ENCODE peak calls at places on chromosome 18, in eight cellular contexts. One of them, this sample, is unnamed.

GRCh38 chr18:62384610-62385097 is 59.5 kb downstream of the TNFRSF11A start:
- DNase-seq in NCI-H1436: no peak
- DNase-seq in ACHN: no peak
- DNase-seq in stomach: no peak
- DNase-seq in RKO: no peak
- DNase-seq in CD8-positive, alpha-beta T cell: no peak
- DNase-seq in NCI-H446 treated with DMSO at 0.1 percent for 48 hours: no peak
- DNase-seq in activated naive CD8-positive, alpha-beta T cell treated with anti-CD3 and anti-CD28 coated beads, Interleukin-2, amount 10 ng/mL, durations not matched to agents 7 days and 5 days: no peak
- DNase-seq in this sample: peak

GRCh38 chr18:11407900-11408299 is 201.5 kb upstream of the SLC35G4 start:
- DNase-seq in NCI-H1436: no peak
- DNase-seq in ACHN: no peak
- DNase-seq in stomach: no peak
- DNase-seq in RKO: no peak
- DNase-seq in CD8-positive, alpha-beta T cell: no peak
- DNase-seq in NCI-H446 treated with DMSO at 0.1 percent for 48 hours: no peak
- DNase-seq in activated naive CD8-positive, alpha-beta T cell treated with anti-CD3 and anti-CD28 coated beads, Interleukin-2, amount 10 ng/mL, durations not matched to agents 7 days and 5 days: no peak
- DNase-seq in this sample: peak

GRCh38 chr18:25164837-25165791 is 186.9 kb downstream of the ZNF521 start:
- DNase-seq in NCI-H1436: no peak
- DNase-seq in ACHN: no peak
- DNase-seq in stomach: no peak
- DNase-seq in RKO: no peak
- DNase-seq in CD8-positive, alpha-beta T cell: no peak
- DNase-seq in NCI-H446 treated with DMSO at 0.1 percent for 48 hours: no peak
- DNase-seq in activated naive CD8-positive, alpha-beta T cell treated with anti-CD3 and anti-CD28 coated beads, Interleukin-2, amount 10 ng/mL, durations not matched to agents 7 days and 5 days: no peak
- DNase-seq in this sample: no peak

GRCh38 chr18:49572935-49573334 is 11.1 kb downstream of the LIPG start:
- DNase-seq in NCI-H1436: no peak
- DNase-seq in ACHN: no peak
- DNase-seq in stomach: no peak
- DNase-seq in RKO: no peak
- DNase-seq in CD8-positive, alpha-beta T cell: no peak
- DNase-seq in NCI-H446 treated with DMSO at 0.1 percent for 48 hours: no peak
- DNase-seq in activated naive CD8-positive, alpha-beta T cell treated with anti-CD3 and anti-CD28 coated beads, Interleukin-2, amount 10 ng/mL, durations not matched to agents 7 days and 5 days: no peak
- DNase-seq in this sample: no peak

GRCh38 chr18:524496-524895 is 24.0 kb upstream of the COLEC12 start:
- DNase-seq in NCI-H1436: no peak
- DNase-seq in ACHN: peak
- DNase-seq in stomach: no peak
- DNase-seq in RKO: no peak
- DNase-seq in CD8-positive, alpha-beta T cell: no peak
- DNase-seq in NCI-H446 treated with DMSO at 0.1 percent for 48 hours: no peak
- DNase-seq in activated naive CD8-positive, alpha-beta T cell treated with anti-CD3 and anti-CD28 coated beads, Interleukin-2, amount 10 ng/mL, durations not matched to agents 7 days and 5 days: no peak
- DNase-seq in this sample: peak

GRCh38 chr18:79454034-79454735 is 58.5 kb downstream of the NFATC1 start:
- DNase-seq in NCI-H1436: no peak
- DNase-seq in ACHN: no peak
- DNase-seq in stomach: no peak
- DNase-seq in RKO: no peak
- DNase-seq in CD8-positive, alpha-beta T cell: no peak
- DNase-seq in NCI-H446 treated with DMSO at 0.1 percent for 48 hours: no peak
- DNase-seq in activated naive CD8-positive, alpha-beta T cell treated with anti-CD3 and anti-CD28 coated beads, Interleukin-2, amount 10 ng/mL, durations not matched to agents 7 days and 5 days: no peak
- DNase-seq in this sample: no peak

GRCh38 chr18:58569490-58569911 is 59.4 kb downstream of the ALPK2 start:
- DNase-seq in NCI-H1436: no peak
- DNase-seq in ACHN: no peak
- DNase-seq in stomach: no peak
- DNase-seq in RKO: no peak
- DNase-seq in CD8-positive, alpha-beta T cell: no peak
- DNase-seq in NCI-H446 treated with DMSO at 0.1 percent for 48 hours: no peak
- DNase-seq in activated naive CD8-positive, alpha-beta T cell treated with anti-CD3 and anti-CD28 coated beads, Interleukin-2, amount 10 ng/mL, durations not matched to agents 7 days and 5 days: no peak
- DNase-seq in this sample: no peak

GRCh38 chr18:78192044-78192443 is 787.6 kb upstream of the SALL3 start:
- DNase-seq in NCI-H1436: peak
- DNase-seq in ACHN: no peak
- DNase-seq in stomach: no peak
- DNase-seq in RKO: peak
- DNase-seq in CD8-positive, alpha-beta T cell: no peak
- DNase-seq in NCI-H446 treated with DMSO at 0.1 percent for 48 hours: no peak
- DNase-seq in activated naive CD8-positive, alpha-beta T cell treated with anti-CD3 and anti-CD28 coated beads, Interleukin-2, amount 10 ng/mL, durations not matched to agents 7 days and 5 days: no peak
- DNase-seq in this sample: no peak

GRCh38 chr18:6598657-6599056 is 130.9 kb upstream of the ARHGAP28 start:
- DNase-seq in NCI-H1436: no peak
- DNase-seq in ACHN: no peak
- DNase-seq in stomach: no peak
- DNase-seq in RKO: no peak
- DNase-seq in CD8-positive, alpha-beta T cell: no peak
- DNase-seq in NCI-H446 treated with DMSO at 0.1 percent for 48 hours: no peak
- DNase-seq in activated naive CD8-positive, alpha-beta T cell treated with anti-CD3 and anti-CD28 coated beads, Interleukin-2, amount 10 ng/mL, durations not matched to agents 7 days and 5 days: no peak
- DNase-seq in this sample: no peak